ENCODE peak calls at places on chromosome 20, in six cellular contexts. Y is H9, S is H1, C is IMR-90, K is neuronal stem cell, P is trophoblast cell. I is an unnamed sample.

GRCh38 chr20:50658804-50659380 is 32.5 kb downstream of the RIPOR3 start:
- DNase-seq in S (no peak), P (no peak), K (no peak), Y (no peak), C (no peak), I (no peak)

GRCh38 chr20:14744723-14745122 is 407.3 kb upstream of the FLRT3 start:
- DNase-seq in C (no peak), Y (no peak), S (no peak), K (no peak), P (no peak), I (no peak)

GRCh38 chr20:45592574-45593189 is 13.6 kb upstream of the WFDC8 start:
- DNase-seq in Y (peak; percentile 31), C (peak; percentile 21), S (no peak), P (no peak), K (no peak), I (peak; percentile 37)

GRCh38 chr20:38460040-38460623 is 12.5 kb upstream of the RALGAPB start:
- DNase-seq in S (no peak), Y (no peak), C (peak; percentile 81), K (no peak), P (peak; percentile 24), I (peak; percentile 80)

GRCh38 chr20:51095755-51096509 is 73.0 kb upstream of the KCNG1 start:
- DNase-seq in S (no peak), Y (no peak), P (no peak), C (no peak), K (peak; percentile 38), I (no peak)

GRCh38 chr20:52313335-52313963 is 121.9 kb upstream of the ZFP64 start:
- DNase-seq in Y (peak; percentile 58), P (no peak), S (no peak), C (peak; percentile 35), K (peak; percentile 27), I (peak; percentile 64)

GRCh38 chr20:3193806-3194616 is 10.5 kb downstream of the DDRGK1 start:
- DNase-seq in K (no peak), C (no peak), P (no peak), S (no peak), Y (no peak), I (no peak)

GRCh38 chr20:42190084-42190483 is 571.9 kb upstream of the CHD6 start:
- DNase-seq in C (no peak), P (no peak), S (no peak), K (no peak), Y (no peak), I (no peak)

GRCh38 chr20:45358282-45359068 is 4.5 kb upstream of the SYS1 start:
- DNase-seq in Y (no peak), P (no peak), C (peak; percentile 73), K (no peak), S (no peak), I (peak; percentile 63)

GRCh38 chr20:33832113-33832853 is 21.1 kb downstream of the CHMP4B start:
- DNase-seq in S (no peak), K (no peak), P (no peak), Y (no peak), C (peak; percentile 21), I (no peak)

GRCh38 chr20:41540916-41541315 is 77.3 kb downstream of the CHD6 start:
- DNase-seq in P (no peak), S (no peak), Y (no peak), C (no peak), K (no peak), I (no peak)

GRCh38 chr20:10699941-10700340 is 26.1 kb upstream of the JAG1 start:
- DNase-seq in S (no peak), K (no peak), Y (no peak), P (no peak), C (no peak), I (no peak)

GRCh38 chr20:10705801-10706459 is 32.1 kb upstream of the JAG1 start:
- DNase-seq in P (peak; percentile 51), C (no peak), K (no peak), S (no peak), Y (no peak), I (no peak)

GRCh38 chr20:10699506-10699905 is 25.7 kb upstream of the JAG1 start:
- DNase-seq in S (no peak), C (no peak), Y (no peak), K (no peak), P (no peak), I (no peak)

GRCh38 chr20:10706460-10706811 is 32.6 kb upstream of the JAG1 start:
- DNase-seq in S (no peak), Y (no peak), C (no peak), K (no peak), P (no peak), I (no peak)

DNA sequence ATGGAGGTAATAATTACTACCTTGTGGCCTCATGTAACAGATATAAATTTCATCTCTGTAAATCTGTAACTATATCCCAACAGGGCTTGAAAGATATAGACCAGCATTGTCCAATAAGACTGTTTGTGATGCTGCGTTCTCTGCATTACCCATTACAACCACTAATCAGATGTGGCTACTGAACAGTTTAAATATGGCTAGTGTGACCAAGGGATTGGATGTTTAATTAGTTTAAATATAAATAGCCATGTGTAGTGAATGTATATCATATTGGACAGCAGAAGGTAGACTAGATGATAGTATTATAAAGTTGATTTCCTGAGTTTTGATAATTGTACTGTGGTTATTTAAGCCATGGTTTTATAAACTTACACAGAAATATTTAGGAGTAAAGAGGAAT is 27.8 kb upstream of the JAG1 start:
- DNase-seq in K (no peak), Y (no peak), P (no peak), S (no peak), C (no peak), I (no peak)
- H4K91ac ChIP-seq in K (no peak overlapping the region), Y (no peak overlapping the region), P (no peak overlapping the region), S (no peak overlapping the region), C (no peak overlapping the region), I (no peak overlapping the region)

DNA sequence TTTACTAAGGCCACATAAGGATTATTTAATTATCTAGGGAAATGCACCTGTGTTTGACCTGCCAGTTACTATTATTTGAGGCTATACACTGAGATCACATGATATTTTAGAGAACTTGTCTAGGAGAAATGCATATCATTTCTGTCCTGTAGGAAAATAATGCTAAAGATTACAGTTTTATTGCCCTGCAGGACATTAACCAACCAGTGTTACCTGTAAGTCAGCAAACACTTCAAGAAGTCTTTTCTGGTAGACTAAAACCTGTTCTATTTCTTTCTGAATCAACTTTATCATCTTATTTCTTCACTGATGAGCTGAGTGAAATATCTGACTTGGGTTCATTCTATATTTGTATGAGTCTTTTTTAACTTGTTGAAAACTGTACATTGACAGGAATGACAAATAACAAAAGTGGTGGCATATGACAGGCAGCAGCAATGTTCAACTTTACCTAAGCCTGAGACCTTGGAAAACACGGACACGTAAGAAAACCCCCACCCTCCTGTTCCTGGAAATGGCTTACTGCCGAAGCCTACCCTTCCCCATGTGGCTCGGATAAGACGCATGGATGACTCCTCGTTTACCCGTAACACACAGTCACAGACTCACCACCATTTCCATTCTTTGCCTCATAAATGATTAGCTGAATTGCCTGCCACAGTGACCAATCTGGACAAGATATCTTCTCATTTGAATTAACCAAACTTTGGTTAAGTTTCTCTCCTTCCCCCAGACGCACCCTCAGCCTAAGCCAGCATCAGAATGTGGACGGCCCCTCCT is 118.0 kb upstream of the CD93 start:
- DNase-seq in C (no peak), K (no peak), S (no peak), Y (no peak), P (no peak), I (no peak)
- H2BK5ac ChIP-seq in C (no peak overlapping the region), K (no peak overlapping the region), S (no peak overlapping the region), Y (no peak overlapping the region), P (no peak overlapping the region), I (no peak overlapping the region)

DNA sequence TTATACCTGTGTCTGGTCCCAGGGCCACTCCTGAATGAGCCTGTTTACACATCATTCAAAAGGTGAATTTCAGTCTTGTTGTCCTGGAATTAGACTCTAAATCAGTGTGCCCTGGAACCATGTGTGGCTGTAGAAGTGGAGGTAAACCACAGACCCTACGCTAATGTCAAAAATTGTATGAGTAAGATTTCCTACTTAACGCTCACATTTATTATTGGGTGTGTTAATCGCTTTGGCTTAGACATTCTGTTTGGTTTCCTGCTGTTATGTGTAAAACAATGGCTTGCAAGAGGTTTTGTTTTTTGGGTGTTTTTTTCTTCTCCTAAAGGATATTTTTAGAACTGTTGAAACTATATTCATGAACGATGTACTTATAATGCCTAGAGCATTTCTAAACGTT is 19.3 kb downstream of the PLCB1 start:
- DNase-seq in Y (no peak), K (no peak), C (no peak), S (no peak), P (no peak), I (no peak)
- H3K27ac ChIP-seq in Y (no peak overlapping the region), K (no peak overlapping the region), C (no peak overlapping the region), S (no peak overlapping the region), P (no peak overlapping the region), I (no peak overlapping the region)

GRCh38 chr20:16483024-16483423 is 90.2 kb downstream of the KIF16B start:
- DNase-seq in P (no peak), C (no peak), S (no peak), K (no peak), Y (no peak), I (no peak)

GRCh38 chr20:16488086-16488485 is 85.2 kb downstream of the KIF16B start:
- DNase-seq in Y (no peak), K (no peak), C (no peak), P (no peak), S (no peak), I (no peak)

GRCh38 chr20:16490696-16491095 is 82.6 kb downstream of the KIF16B start:
- DNase-seq in Y (no peak), K (no peak), P (no peak), S (no peak), C (no peak), I (no peak)

GRCh38 chr20:16485406-16485805 is 87.8 kb downstream of the KIF16B start:
- DNase-seq in C (peak; percentile 30), Y (no peak), S (no peak), P (no peak), K (no peak), I (no peak)

DNA sequence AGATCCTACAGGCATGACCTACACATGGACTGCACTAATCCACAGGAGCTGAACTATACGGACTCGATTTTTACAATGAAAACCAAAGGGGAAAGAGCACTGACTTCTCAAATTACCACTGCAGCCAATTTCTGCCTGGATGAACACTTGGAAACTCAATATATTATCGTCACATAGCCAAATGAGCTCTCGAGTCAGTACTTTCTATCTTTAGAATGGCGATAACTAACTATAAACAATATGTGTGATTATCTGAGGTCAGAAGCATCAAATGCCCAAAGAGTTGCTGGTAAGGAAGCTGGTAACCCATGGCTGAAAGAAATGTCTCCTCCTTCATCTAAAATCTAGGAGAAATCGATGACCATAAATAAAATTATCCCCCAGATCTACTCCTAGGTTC is 86.7 kb downstream of the KIF16B start:
- DNase-seq in C (no peak), K (no peak), Y (no peak), S (no peak), P (no peak), I (no peak)
- H4K91ac ChIP-seq in C (no peak overlapping the region), K (no peak overlapping the region), Y (no peak overlapping the region), S (no peak overlapping the region), P (no peak overlapping the region), I (no peak overlapping the region)

GRCh38 chr20:44030394-44030793 is 115.7 kb downstream of the TOX2 start:
- DNase-seq in P (no peak), C (no peak), Y (no peak), S (no peak), K (no peak), I (no peak)
- H2BK5ac ChIP-seq in P (no peak overlapping the region), C (no peak overlapping the region), Y (no peak overlapping the region), S (no peak overlapping the region), K (no peak overlapping the region), I (no peak overlapping the region)

I was measured in mesenchymal stem cell.